ENCODE peak calls at places on chromosome 22, in six cellular contexts. One of them, this sample, is unnamed. For H3K4me1, the result is how much of the 10 kb centered on the place peaks cover.

GRCh38 chr22:19875531-19876313 is 21.0 kb upstream of the GNB1L start:
- DNase-seq in A549: no peak
- DNase-seq in transverse colon: no peak
- DNase-seq in ovary: peak
- DNase-seq in uterus: peak
- DNase-seq in IMR-90: no peak
- DNase-seq in this sample: peak

GRCh38 chr22:18059991-18060390 is 17.8 kb upstream of the PEX26 start:
- DNase-seq in uterus: no peak
- DNase-seq in transverse colon: no peak
- DNase-seq in IMR-90: no peak
- DNase-seq in A549: no peak
- DNase-seq in ovary: no peak
- DNase-seq in this sample: no peak

GRCh38 chr22:41261541-41262249 is 21.0 kb upstream of the CHADL start:
- DNase-seq in uterus: no peak
- DNase-seq in transverse colon: no peak
- DNase-seq in ovary: no peak
- DNase-seq in A549: no peak
- DNase-seq in IMR-90: no peak
- DNase-seq in this sample: peak

GRCh38 chr22:47888807-47889206 is 1126.4 kb downstream of the TBC1D22A start:
- DNase-seq in ovary: no peak
- DNase-seq in uterus: no peak
- DNase-seq in A549: no peak
- DNase-seq in IMR-90: no peak
- DNase-seq in transverse colon: no peak
- DNase-seq in this sample: no peak

GRCh38 chr22:19940536-19941364 is 822 bp upstream of the COMT start:
- DNase-seq in uterus: no peak
- DNase-seq in ovary: no peak
- DNase-seq in A549: no peak
- DNase-seq in transverse colon: no peak
- DNase-seq in IMR-90: no peak
- DNase-seq in this sample: no peak

GRCh38 chr22:46547179-46547882 is 9.9 kb upstream of the CELSR1 start:
- DNase-seq in IMR-90: peak
- DNase-seq in transverse colon: no peak
- DNase-seq in ovary: no peak
- DNase-seq in uterus: peak
- DNase-seq in A549: peak
- DNase-seq in this sample: no peak

GRCh38 chr22:27820896-27821866 is 19.6 kb upstream of the MN1 start:
- DNase-seq in A549: no peak
- DNase-seq in uterus: no peak
- DNase-seq in ovary: no peak
- DNase-seq in IMR-90: no peak
- DNase-seq in transverse colon: no peak
- DNase-seq in this sample: no peak

GRCh38 chr22:34973926-34974325 is 92.0 kb upstream of the ISX start:
- DNase-seq in ovary: no peak
- DNase-seq in transverse colon: no peak
- DNase-seq in uterus: no peak
- DNase-seq in A549: no peak
- DNase-seq in IMR-90: no peak
- DNase-seq in this sample: no peak

GRCh38 chr22:17903564-17904295 is 120.6 kb downstream of the MICAL3 start:
- DNase-seq in IMR-90: no peak
- DNase-seq in A549: no peak
- DNase-seq in transverse colon: no peak
- DNase-seq in uterus: no peak
- DNase-seq in ovary: no peak
- DNase-seq in this sample: peak

GRCh38 chr22:41411021-41411851 is 29.5 kb downstream of the TEF start:
- DNase-seq in transverse colon: no peak
- DNase-seq in ovary: peak
- DNase-seq in A549: no peak
- DNase-seq in IMR-90: no peak
- DNase-seq in uterus: peak
- DNase-seq in this sample: no peak

GRCh38 chr22:17431179-17431578 is 61.9 kb downstream of the CECR2 start:
- DNase-seq in ovary: no peak
- DNase-seq in IMR-90: no peak
- DNase-seq in transverse colon: no peak
- DNase-seq in uterus: no peak
- DNase-seq in A549: no peak
- DNase-seq in this sample: no peak

GRCh38 chr22:17234144-17234623 is 14.9 kb upstream of the ADA2 start:
- DNase-seq in ovary: no peak
- DNase-seq in A549: peak
- DNase-seq in IMR-90: no peak
- DNase-seq in uterus: no peak
- DNase-seq in transverse colon: no peak
- DNase-seq in this sample: no peak

GRCh38 chr22:32482708-32483107 is 8.1 kb downstream of the FBXO7 start:
- DNase-seq in A549: no peak
- DNase-seq in ovary: no peak
- DNase-seq in IMR-90: peak
- DNase-seq in uterus: no peak
- DNase-seq in transverse colon: no peak
- DNase-seq in this sample: no peak

GRCh38 chr22:19085233-19086043 is 36.8 kb downstream of the DGCR2 start:
- DNase-seq in uterus: no peak
- DNase-seq in transverse colon: no peak
- DNase-seq in ovary: no peak
- DNase-seq in A549: peak
- DNase-seq in IMR-90: peak
- DNase-seq in this sample: no peak

GRCh38 chr22:48071828-48072227 is 1309.4 kb downstream of the TBC1D22A start:
- DNase-seq in IMR-90: no peak
- DNase-seq in uterus: no peak
- DNase-seq in A549: no peak
- DNase-seq in transverse colon: no peak
- DNase-seq in ovary: no peak
- DNase-seq in this sample: no peak

GRCh38 chr22:32589007-32589406 is 114.4 kb downstream of the FBXO7 start:
- DNase-seq in IMR-90: peak
- DNase-seq in ovary: no peak
- DNase-seq in uterus: no peak
- DNase-seq in A549: no peak
- DNase-seq in transverse colon: no peak
- DNase-seq in this sample: no peak

DNA sequence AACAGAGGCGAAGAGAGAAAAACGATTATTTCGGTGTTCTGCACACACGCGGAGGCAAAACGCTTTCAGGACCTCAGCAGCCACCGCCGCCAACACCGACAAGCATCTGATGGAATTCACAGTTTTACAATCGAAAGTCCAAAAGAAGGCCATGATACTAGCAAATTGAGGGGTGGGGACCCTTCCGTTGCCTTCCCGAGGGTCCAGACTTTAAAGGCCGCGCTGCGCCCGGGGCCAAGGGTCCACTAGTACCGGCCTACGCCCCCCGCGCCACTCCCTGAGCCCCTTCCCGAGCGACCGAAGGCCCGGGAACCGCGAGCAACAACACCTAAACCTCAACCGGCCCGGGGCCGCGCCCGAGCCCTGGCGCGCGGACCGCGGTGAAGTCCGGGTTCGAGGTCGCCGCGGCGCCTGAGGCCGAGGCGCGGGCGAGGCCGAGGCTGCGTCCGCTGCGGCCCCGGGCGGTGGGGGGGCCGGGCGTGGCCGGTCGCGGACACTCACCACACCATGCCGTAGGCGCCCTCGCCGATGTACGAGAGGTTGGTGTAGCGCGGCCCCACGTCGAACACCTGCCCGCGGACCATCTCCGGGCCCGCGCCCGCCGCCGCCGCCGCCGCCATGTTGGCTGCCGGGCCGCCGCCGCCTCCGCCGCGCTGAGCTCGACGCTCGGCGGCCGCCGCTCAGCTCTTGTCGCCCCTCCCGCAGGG is 471 bp downstream of the MAPK1 start:
- DNase-seq in uterus: peak
- DNase-seq in ovary: peak
- DNase-seq in transverse colon: peak
- DNase-seq in IMR-90: no peak
- DNase-seq in A549: peak
- DNase-seq in this sample: no peak
- H3K27ac ChIP-seq in uterus: peak
- H3K27ac ChIP-seq in ovary: peak
- H3K27ac ChIP-seq in transverse colon: peak
- H3K27ac ChIP-seq in IMR-90: peak
- H3K27ac ChIP-seq in A549: peak
- H3K27ac ChIP-seq in this sample: peak

GRCh38 chr22:42904049-42904448 is 47.0 kb upstream of the ARFGAP3 start:
- DNase-seq in IMR-90: no peak
- DNase-seq in transverse colon: no peak
- DNase-seq in uterus: no peak
- DNase-seq in A549: no peak
- DNase-seq in ovary: no peak
- DNase-seq in this sample: peak

GRCh38 chr22:42906605-42907338 is 49.7 kb upstream of the ARFGAP3 start:
- DNase-seq in uterus: peak
- DNase-seq in IMR-90: peak
- DNase-seq in A549: no peak
- DNase-seq in transverse colon: no peak
- DNase-seq in ovary: peak
- DNase-seq in this sample: peak

GRCh38 chr22:42907404-42908081 is 50.5 kb upstream of the ARFGAP3 start:
- DNase-seq in transverse colon: no peak
- DNase-seq in IMR-90: no peak
- DNase-seq in A549: no peak
- DNase-seq in ovary: no peak
- DNase-seq in uterus: no peak
- DNase-seq in this sample: no peak

GRCh38 chr22:42905217-42905616 is 48.1 kb upstream of the ARFGAP3 start:
- DNase-seq in uterus: no peak
- DNase-seq in IMR-90: no peak
- DNase-seq in A549: no peak
- DNase-seq in ovary: no peak
- DNase-seq in transverse colon: no peak
- DNase-seq in this sample: no peak

GRCh38 chr22:42905702-42906183 is 48.7 kb upstream of the ARFGAP3 start:
- DNase-seq in A549: no peak
- DNase-seq in IMR-90: no peak
- DNase-seq in transverse colon: peak
- DNase-seq in uterus: no peak
- DNase-seq in ovary: peak
- DNase-seq in this sample: peak
- H3K4me1 ChIP-seq in A549: under half
- H3K4me1 ChIP-seq in IMR-90: under half
- H3K4me1 ChIP-seq in transverse colon: under half
- H3K4me1 ChIP-seq in uterus: under half
- H3K4me1 ChIP-seq in ovary: under half
- H3K4me1 ChIP-seq in this sample: half or more

GRCh38 chr22:30274061-30274812 is 7.6 kb upstream of the OSM start:
- DNase-seq in uterus: no peak
- DNase-seq in IMR-90: no peak
- DNase-seq in ovary: no peak
- DNase-seq in A549: no peak
- DNase-seq in transverse colon: no peak
- DNase-seq in this sample: no peak

GRCh38 chr22:30273196-30273595 is 6.5 kb upstream of the OSM start:
- DNase-seq in IMR-90: no peak
- DNase-seq in ovary: no peak
- DNase-seq in A549: no peak
- DNase-seq in uterus: no peak
- DNase-seq in transverse colon: no peak
- DNase-seq in this sample: no peak

GRCh38 chr22:30276041-30276440 is 9.4 kb upstream of the OSM start:
- DNase-seq in transverse colon: no peak
- DNase-seq in A549: no peak
- DNase-seq in uterus: no peak
- DNase-seq in IMR-90: no peak
- DNase-seq in ovary: no peak
- DNase-seq in this sample: no peak

GRCh38 chr22:30277547-30278344 is 11.1 kb upstream of the OSM start:
- DNase-seq in A549: no peak
- DNase-seq in transverse colon: no peak
- DNase-seq in uterus: no peak
- DNase-seq in ovary: no peak
- DNase-seq in IMR-90: peak
- DNase-seq in this sample: no peak

DNA sequence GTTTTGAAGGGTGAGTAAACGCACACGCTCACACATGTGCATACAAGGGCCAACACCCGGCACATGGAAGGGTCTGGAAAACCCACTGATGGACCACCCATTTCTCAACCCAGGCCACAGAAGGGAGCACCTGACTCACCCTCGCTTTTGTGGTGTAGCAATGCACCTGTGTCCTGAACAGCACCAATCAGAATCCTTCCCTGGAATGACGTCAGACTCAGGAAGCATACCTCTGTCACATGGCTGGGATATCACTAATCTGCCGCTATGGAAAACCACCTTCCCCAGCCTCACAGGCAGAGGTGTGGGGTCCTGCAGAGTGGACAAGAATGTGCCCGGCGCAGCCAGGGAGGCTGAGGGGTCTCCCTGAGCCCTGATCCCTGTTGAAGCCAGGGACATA is 9.0 kb upstream of the OSM start:
- DNase-seq in transverse colon: no peak
- DNase-seq in IMR-90: no peak
- DNase-seq in A549: no peak
- DNase-seq in uterus: no peak
- DNase-seq in ovary: no peak
- DNase-seq in this sample: no peak
- TF ChIP-seq POLR2A in transverse colon: no peak
- TF ChIP-seq POLR2A in IMR-90: no peak
- TF ChIP-seq POLR2A in A549: no peak
- TF ChIP-seq POLR2A in uterus: no peak
- TF ChIP-seq POLR2A in ovary: no peak
- TF ChIP-seq POLR2A in this sample: no peak

GRCh38 chr22:49785841-49786451 is 41.7 kb downstream of the BRD1 start:
- DNase-seq in uterus: no peak
- DNase-seq in transverse colon: no peak
- DNase-seq in A549: no peak
- DNase-seq in ovary: no peak
- DNase-seq in IMR-90: no peak
- DNase-seq in this sample: no peak
- H3K27ac ChIP-seq in uterus: no peak
- H3K27ac ChIP-seq in transverse colon: no peak
- H3K27ac ChIP-seq in A549: no peak
- H3K27ac ChIP-seq in ovary: no peak
- H3K27ac ChIP-seq in IMR-90: no peak
- H3K27ac ChIP-seq in this sample: no peak

DNA sequence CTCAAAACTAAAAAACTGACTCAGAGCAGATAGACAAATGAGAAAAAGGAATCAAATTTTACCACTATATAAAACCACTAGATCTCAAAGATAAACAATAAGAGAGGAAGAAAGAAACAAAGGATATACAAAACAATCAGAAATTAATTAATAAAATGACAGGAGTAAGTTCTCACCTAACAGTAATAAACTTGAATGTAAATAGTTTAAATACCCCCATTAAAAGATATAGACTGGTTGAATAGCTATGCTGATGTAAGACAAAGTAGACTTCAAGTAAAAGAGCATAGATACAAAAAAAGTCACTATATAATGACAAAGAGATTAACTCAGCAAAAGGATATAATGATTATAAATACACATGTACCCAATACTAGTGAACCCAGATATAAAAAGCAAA is 72.3 kb upstream of the GNAZ start:
- DNase-seq in ovary: no peak
- DNase-seq in transverse colon: no peak
- DNase-seq in IMR-90: no peak
- DNase-seq in A549: no peak
- DNase-seq in uterus: no peak
- DNase-seq in this sample: no peak
- H3K4me1 ChIP-seq in ovary: under half
- H3K4me1 ChIP-seq in transverse colon: under half
- H3K4me1 ChIP-seq in IMR-90: under half
- H3K4me1 ChIP-seq in A549: under half
- H3K4me1 ChIP-seq in uterus: under half
- H3K4me1 ChIP-seq in this sample: under half